ENCODE peak calls at places on chromosomes 5 and 9, in seven cellular contexts. One of them, this sample, is unnamed.

GRCh38 chr5:176171171-176171760 is 67.0 kb upstream of the SIMC1 start:
- DNase-seq in cardiac muscle cell: no peak
- DNase-seq in ecto neural progenitor cell: no peak
- DNase-seq in Calu3: no peak
- DNase-seq in CD4-positive, alpha-beta T cell: no peak
- DNase-seq in stimulated activated CD4-positive, alpha-beta T cell treated with anti-CD3 and anti-CD28 coated beads, Interleukin-2, amount 100 ng/mL, for 4 hours: no peak
- DNase-seq in GM23248: no peak
- DNase-seq in this sample: no peak

GRCh38 chr9:130078547-130078946 is 24.8 kb downstream of the GPR107 start:
- DNase-seq in cardiac muscle cell: no peak
- DNase-seq in GM23248: no peak
- DNase-seq in ecto neural progenitor cell: no peak
- DNase-seq in Calu3: no peak
- DNase-seq in stimulated activated CD4-positive, alpha-beta T cell treated with anti-CD3 and anti-CD28 coated beads, Interleukin-2, amount 100 ng/mL, for 4 hours: no peak
- DNase-seq in CD4-positive, alpha-beta T cell: no peak
- DNase-seq in this sample: no peak

GRCh38 chr9:136671646-136672430 is 9.1 kb downstream of the EGFL7 start:
- DNase-seq in cardiac muscle cell: peak
- DNase-seq in CD4-positive, alpha-beta T cell: peak
- DNase-seq in stimulated activated CD4-positive, alpha-beta T cell treated with anti-CD3 and anti-CD28 coated beads, Interleukin-2, amount 100 ng/mL, for 4 hours: no peak
- DNase-seq in ecto neural progenitor cell: peak
- DNase-seq in Calu3: peak
- DNase-seq in GM23248: peak
- DNase-seq in this sample: peak

GRCh38 chr9:38068866-38069628 is at the start of gene SHB:
- DNase-seq in GM23248: peak
- DNase-seq in CD4-positive, alpha-beta T cell: peak
- DNase-seq in stimulated activated CD4-positive, alpha-beta T cell treated with anti-CD3 and anti-CD28 coated beads, Interleukin-2, amount 100 ng/mL, for 4 hours: peak
- DNase-seq in Calu3: peak
- DNase-seq in cardiac muscle cell: peak
- DNase-seq in ecto neural progenitor cell: peak
- DNase-seq in this sample: peak

GRCh38 chr9:114272739-114273431 is 50.0 kb upstream of the ORM1 start:
- DNase-seq in stimulated activated CD4-positive, alpha-beta T cell treated with anti-CD3 and anti-CD28 coated beads, Interleukin-2, amount 100 ng/mL, for 4 hours: no peak
- DNase-seq in cardiac muscle cell: no peak
- DNase-seq in GM23248: no peak
- DNase-seq in Calu3: no peak
- DNase-seq in CD4-positive, alpha-beta T cell: no peak
- DNase-seq in ecto neural progenitor cell: no peak
- DNase-seq in this sample: no peak

GRCh38 chr5:132064738-132065331 is 4.4 kb downstream of the IL3 start:
- DNase-seq in stimulated activated CD4-positive, alpha-beta T cell treated with anti-CD3 and anti-CD28 coated beads, Interleukin-2, amount 100 ng/mL, for 4 hours: peak
- DNase-seq in GM23248: peak
- DNase-seq in ecto neural progenitor cell: peak
- DNase-seq in cardiac muscle cell: peak
- DNase-seq in CD4-positive, alpha-beta T cell: peak
- DNase-seq in Calu3: peak
- DNase-seq in this sample: peak

GRCh38 chr5:156647034-156647451 is 203.1 kb upstream of the PPP1R2B start:
- DNase-seq in ecto neural progenitor cell: no peak
- DNase-seq in GM23248: no peak
- DNase-seq in CD4-positive, alpha-beta T cell: no peak
- DNase-seq in stimulated activated CD4-positive, alpha-beta T cell treated with anti-CD3 and anti-CD28 coated beads, Interleukin-2, amount 100 ng/mL, for 4 hours: no peak
- DNase-seq in cardiac muscle cell: peak
- DNase-seq in Calu3: no peak
- DNase-seq in this sample: no peak

GRCh38 chr5:121285861-121286527 is 565.7 kb upstream of the FTMT start:
- DNase-seq in cardiac muscle cell: no peak
- DNase-seq in CD4-positive, alpha-beta T cell: no peak
- DNase-seq in stimulated activated CD4-positive, alpha-beta T cell treated with anti-CD3 and anti-CD28 coated beads, Interleukin-2, amount 100 ng/mL, for 4 hours: no peak
- DNase-seq in ecto neural progenitor cell: no peak
- DNase-seq in Calu3: no peak
- DNase-seq in GM23248: peak
- DNase-seq in this sample: no peak

GRCh38 chr9:83544002-83544698 is 5.9 kb upstream of the FRMD3 start:
- DNase-seq in cardiac muscle cell: peak
- DNase-seq in ecto neural progenitor cell: no peak
- DNase-seq in stimulated activated CD4-positive, alpha-beta T cell treated with anti-CD3 and anti-CD28 coated beads, Interleukin-2, amount 100 ng/mL, for 4 hours: no peak
- DNase-seq in CD4-positive, alpha-beta T cell: no peak
- DNase-seq in GM23248: peak
- DNase-seq in Calu3: peak
- DNase-seq in this sample: no peak